ENCODE peak calls at places on chromosomes 11 and 22, in nine cellular contexts. T is left ventricle myocardium inferior; Z is cardiac fibroblast; V is left ventricle myocardium superior; F is NCI-H69; Y is activated CD4-positive, alpha-beta T cell treated with anti-CD3 and anti-CD28 coated beads, Interleukin-2, amount 50 U/mL, for 24 hours; D is prostate gland; R is AG08396; Q is activated T-helper 9 cell treated with anti-CD3 and anti-CD28 coated beads, Interleukin-2, amount 50 U/mL, for 16 hours. U is an unnamed sample.

GRCh38 chr11:75485742-75486141 is 40.0 kb downstream of the GDPD5 start:
- DNase-seq in T (no peak), Z (no peak), V (no peak), F (no peak), Y (no peak), D (no peak), R (no peak), Q (no peak), U (no peak)

GRCh38 chr22:50010676-50011446 is 1.7 kb downstream of the IL17REL start:
- DNase-seq in T (no peak), Z (no peak), V (no peak), F (no peak), Y (no peak), D (no peak), R (no peak), Q (peak), U (no peak)

GRCh38 chr22:28983788-28984441 is 77.7 kb downstream of the C22orf31 start:
- DNase-seq in T (no peak), Z (peak), V (no peak), F (no peak), Y (no peak), D (no peak), R (no peak), Q (no peak), U (no peak)

GRCh38 chr11:61023086-61024035 is 51.9 kb downstream of the CD6 start:
- DNase-seq in T (no peak), Z (no peak), V (no peak), F (peak), Y (peak), D (no peak), R (no peak), Q (peak), U (no peak)

GRCh38 chr11:2728128-2728662 is 28.4 kb upstream of the KCNQ1OT1 start:
- DNase-seq in T (no peak), Z (no peak), V (no peak), F (no peak), Y (no peak), D (no peak), R (no peak), Q (no peak), U (no peak)

GRCh38 chr11:545171-545570 is 7.8 kb downstream of the LRRC56 start:
- DNase-seq in T (no peak), Z (no peak), V (no peak), F (no peak), Y (no peak), D (no peak), R (no peak), Q (no peak), U (no peak)

GRCh38 chr11:36684840-36685800 is 87.1 kb upstream of the RAG2 start:
- DNase-seq in T (no peak), Z (no peak), V (no peak), F (no peak), Y (peak), D (no peak), R (no peak), Q (no peak), U (no peak)

GRCh38 chr11:45928535-45929215 is 6.2 kb downstream of the LARGE2 start:
- DNase-seq in T (peak), Z (no peak), V (no peak), F (no peak), Y (no peak), D (no peak), R (peak), Q (no peak), U (no peak)

GRCh38 chr11:86068138-86068861 is 584 bp downstream of the PICALM start:
- DNase-seq in T (peak), Z (peak), V (peak), F (peak), Y (peak), D (peak), R (no peak), Q (peak), U (no peak)

GRCh38 chr22:46748948-46749681 is 11.1 kb upstream of the CERK start:
- DNase-seq in T (no peak), Z (peak), V (peak), F (peak), Y (peak), D (no peak), R (peak), Q (no peak), U (no peak)

GRCh38 chr22:33274214-33274828 is 216.1 kb upstream of the SYN3 start:
- DNase-seq in T (no peak), Z (peak), V (no peak), F (peak), Y (peak), D (no peak), R (no peak), Q (no peak), U (no peak)

GRCh38 chr11:119370486-119371046 is 10.9 kb downstream of the USP2 start:
- DNase-seq in T (peak), Z (no peak), V (peak), F (no peak), Y (no peak), D (no peak), R (no peak), Q (no peak), U (peak)

GRCh38 chr11:57641011-57641410 is 8.7 kb downstream of the YPEL4 start:
- DNase-seq in T (no peak), Z (peak), V (peak), F (peak), Y (no peak), D (no peak), R (peak), Q (no peak), U (no peak)

GRCh38 chr22:44449061-44449682 is 48.9 kb downstream of the RTL6 start:
- DNase-seq in T (no peak), Z (peak), V (no peak), F (no peak), Y (no peak), D (no peak), R (peak), Q (no peak), U (no peak)

GRCh38 chr22:49756201-49756600 is 71.5 kb downstream of the BRD1 start:
- DNase-seq in T (peak), Z (no peak), V (no peak), F (no peak), Y (no peak), D (no peak), R (no peak), Q (no peak), U (no peak)

GRCh38 chr11:46357483-46357936 is 10.2 kb downstream of the DGKZ start:
- DNase-seq in T (no peak), Z (no peak), V (no peak), F (peak), Y (no peak), D (peak), R (no peak), Q (no peak), U (no peak)

GRCh38 chr11:83818349-83818748 is 532.2 kb upstream of the CCDC90B start:
- DNase-seq in T (no peak), Z (no peak), V (no peak), F (no peak), Y (no peak), D (no peak), R (no peak), Q (no peak), U (no peak)

GRCh38 chr11:40338739-40339138 is 1120.7 kb downstream of the LRRC4C start:
- DNase-seq in T (no peak), Z (peak), V (no peak), F (peak), Y (no peak), D (no peak), R (peak), Q (no peak), U (no peak)

GRCh38 chr11:69430566-69430965 is 50.9 kb upstream of the LINC01488 start:
- DNase-seq in T (no peak), Z (no peak), V (no peak), F (no peak), Y (no peak), D (no peak), R (no peak), Q (no peak), U (no peak)

GRCh38 chr11:107608809-107609208 is 17.9 kb downstream of the ELMOD1 start:
- DNase-seq in T (no peak), Z (no peak), V (no peak), F (peak), Y (no peak), D (no peak), R (no peak), Q (no peak), U (no peak)